ENCODE peak calls at places on chromosomes 16 and 17, in five cellular contexts. One of them, this sample, is unnamed.
A peak's percentile ranks its signal among the peaks of the same experiment; 100 is the strongest.

GRCh38 chr16:525123-525519 is 2.4 kb upstream of the CAPN15 start:
- DNase-seq in GM12878: no peak
- DNase-seq in SK-N-SH: no peak
- DNase-seq in K562: no peak
- DNase-seq in HCT116: no peak
- DNase-seq in this sample: no peak

GRCh38 chr17:57810740-57811632 is 38.9 kb downstream of the MRPS23 start:
- DNase-seq in SK-N-SH: peak; percentile 74
- DNase-seq in HCT116: no peak
- DNase-seq in GM12878: no peak
- DNase-seq in K562: no peak
- DNase-seq in this sample: no peak

GRCh38 chr16:58639230-58639629 is 9.6 kb upstream of the CNOT1 start:
- DNase-seq in SK-N-SH: no peak
- DNase-seq in HCT116: no peak
- DNase-seq in GM12878: no peak
- DNase-seq in K562: no peak
- DNase-seq in this sample: no peak

GRCh38 chr16:79599837-79600635 is 501 bp downstream of the MAF start:
- DNase-seq in HCT116: no peak
- DNase-seq in K562: no peak
- DNase-seq in SK-N-SH: peak; percentile 80
- DNase-seq in GM12878: no peak
- DNase-seq in this sample: peak; percentile 63

GRCh38 chr16:24151482-24151939 is 104.6 kb upstream of the CACNG3 start:
- DNase-seq in GM12878: no peak
- DNase-seq in SK-N-SH: no peak
- DNase-seq in HCT116: no peak
- DNase-seq in K562: no peak
- DNase-seq in this sample: no peak

GRCh38 chr17:82893779-82894178 is 54.0 kb upstream of the ZNF750 start:
- DNase-seq in K562: no peak
- DNase-seq in SK-N-SH: no peak
- DNase-seq in GM12878: no peak
- DNase-seq in HCT116: no peak
- DNase-seq in this sample: no peak

GRCh38 chr17:17924857-17925250 is 47.3 kb downstream of the TOM1L2 start:
- DNase-seq in SK-N-SH: no peak
- DNase-seq in GM12878: no peak
- DNase-seq in HCT116: no peak
- DNase-seq in K562: no peak
- DNase-seq in this sample: no peak

GRCh38 chr17:20243524-20243923 is 223.8 kb downstream of the LGALS9B start:
- DNase-seq in GM12878: no peak
- DNase-seq in SK-N-SH: no peak
- DNase-seq in HCT116: no peak
- DNase-seq in K562: no peak
- DNase-seq in this sample: no peak

GRCh38 chr17:37187262-37187661 is 188.5 kb upstream of the C17orf78 start:
- DNase-seq in SK-N-SH: no peak
- DNase-seq in GM12878: no peak
- DNase-seq in HCT116: no peak
- DNase-seq in K562: no peak
- DNase-seq in this sample: no peak

GRCh38 chr16:75928295-75928694 is 202.0 kb upstream of the CPHXL start:
- DNase-seq in SK-N-SH: no peak
- DNase-seq in HCT116: no peak
- DNase-seq in GM12878: no peak
- DNase-seq in K562: no peak
- DNase-seq in this sample: no peak

GRCh38 chr17:21005803-21006202 is 37.0 kb downstream of the USP22 start:
- DNase-seq in K562: no peak
- DNase-seq in HCT116: no peak
- DNase-seq in GM12878: no peak
- DNase-seq in SK-N-SH: no peak
- DNase-seq in this sample: no peak

GRCh38 chr16:49557070-49557446 is 183.5 kb downstream of the C16orf78 start:
- DNase-seq in GM12878: no peak
- DNase-seq in HCT116: no peak
- DNase-seq in SK-N-SH: no peak
- DNase-seq in K562: no peak
- DNase-seq in this sample: no peak

GRCh38 chr16:48479319-48479718 is 94.1 kb upstream of the SIAH1 start:
- DNase-seq in HCT116: no peak
- DNase-seq in GM12878: no peak
- DNase-seq in K562: no peak
- DNase-seq in SK-N-SH: no peak
- DNase-seq in this sample: no peak

GRCh38 chr17:50059759-50060273 is 3.9 kb downstream of the ITGA3 start:
- DNase-seq in SK-N-SH: no peak
- DNase-seq in HCT116: no peak
- DNase-seq in K562: no peak
- DNase-seq in GM12878: no peak
- DNase-seq in this sample: no peak

GRCh38 chr17:57228921-57229320 is 27.4 kb upstream of the MSI2 start:
- DNase-seq in SK-N-SH: no peak
- DNase-seq in HCT116: no peak
- DNase-seq in K562: no peak
- DNase-seq in GM12878: no peak
- DNase-seq in this sample: no peak

GRCh38 chr17:16328997-16329396 is 24.3 kb downstream of the CENPV start:
- DNase-seq in HCT116: no peak
- DNase-seq in SK-N-SH: no peak
- DNase-seq in K562: no peak
- DNase-seq in GM12878: no peak
- DNase-seq in this sample: no peak

GRCh38 chr16:88078111-88078775 is 127.0 kb downstream of the BANP start:
- DNase-seq in K562: no peak
- DNase-seq in SK-N-SH: no peak
- DNase-seq in HCT116: no peak
- DNase-seq in GM12878: no peak
- DNase-seq in this sample: no peak

GRCh38 chr17:45812102-45812501 is 28.0 kb downstream of the CRHR1 start:
- DNase-seq in SK-N-SH: no peak
- DNase-seq in HCT116: peak; percentile 37
- DNase-seq in K562: peak; percentile 31
- DNase-seq in GM12878: no peak
- DNase-seq in this sample: peak; percentile 64

GRCh38 chr17:73599599-73599998 is 44.6 kb downstream of the SDK2 start:
- DNase-seq in SK-N-SH: no peak
- DNase-seq in GM12878: no peak
- DNase-seq in HCT116: no peak
- DNase-seq in K562: no peak
- DNase-seq in this sample: no peak

GRCh38 chr16:56874800-56875199 is 9.8 kb downstream of the SLC12A3 start:
- DNase-seq in SK-N-SH: peak; percentile 90
- DNase-seq in HCT116: no peak
- DNase-seq in GM12878: no peak
- DNase-seq in K562: no peak
- DNase-seq in this sample: peak; percentile 26

GRCh38 chr16:68072038-68072695 is 13.0 kb upstream of the NFATC3 start:
- DNase-seq in HCT116: no peak
- DNase-seq in SK-N-SH: no peak
- DNase-seq in GM12878: no peak
- DNase-seq in K562: peak; percentile 67
- DNase-seq in this sample: no peak

GRCh38 chr17:20022701-20023100 is 13.5 kb downstream of the SPECC1 start:
- DNase-seq in SK-N-SH: no peak
- DNase-seq in GM12878: no peak
- DNase-seq in K562: no peak
- DNase-seq in HCT116: no peak
- DNase-seq in this sample: no peak

GRCh38 chr17:19897108-19897854 is 29.5 kb upstream of the ULK2 start:
- DNase-seq in GM12878: no peak
- DNase-seq in HCT116: no peak
- DNase-seq in SK-N-SH: no peak
- DNase-seq in K562: no peak
- DNase-seq in this sample: no peak

GRCh38 chr17:45287526-45288264 is 25.8 kb upstream of the SPATA32 start:
- DNase-seq in GM12878: no peak
- DNase-seq in SK-N-SH: peak; percentile 90
- DNase-seq in K562: no peak
- DNase-seq in HCT116: no peak
- DNase-seq in this sample: no peak

GRCh38 chr17:10261098-10261497 is 62.7 kb upstream of the GAS7 start:
- DNase-seq in K562: no peak
- DNase-seq in SK-N-SH: no peak
- DNase-seq in GM12878: no peak
- DNase-seq in HCT116: no peak
- DNase-seq in this sample: no peak

GRCh38 chr16:28277537-28278388 is 14.6 kb upstream of the SBK1 start:
- DNase-seq in K562: peak; percentile 79
- DNase-seq in GM12878: peak; percentile 3
- DNase-seq in SK-N-SH: peak; percentile 86
- DNase-seq in HCT116: peak; percentile 65
- DNase-seq in this sample: peak; percentile 82

GRCh38 chr17:38602862-38603785 is 2.6 kb downstream of the SRCIN1 start:
- DNase-seq in GM12878: no peak
- DNase-seq in SK-N-SH: no peak
- DNase-seq in HCT116: no peak
- DNase-seq in K562: no peak
- DNase-seq in this sample: no peak

GRCh38 chr17:57288034-57288752 is 31.9 kb downstream of the MSI2 start:
- DNase-seq in K562: no peak
- DNase-seq in HCT116: no peak
- DNase-seq in SK-N-SH: no peak
- DNase-seq in GM12878: no peak
- DNase-seq in this sample: no peak

GRCh38 chr17:17076066-17076465 is 33.8 kb downstream of the MPRIP start:
- DNase-seq in K562: no peak
- DNase-seq in HCT116: no peak
- DNase-seq in GM12878: no peak
- DNase-seq in SK-N-SH: no peak
- DNase-seq in this sample: no peak

GRCh38 chr16:75252946-75253911 is 1.8 kb upstream of the BCAR1 start:
- DNase-seq in GM12878: no peak
- DNase-seq in SK-N-SH: no peak
- DNase-seq in K562: no peak
- DNase-seq in HCT116: no peak
- DNase-seq in this sample: no peak

GRCh38 chr17:2050871-2051387 is 4.0 kb upstream of the HIC1 start:
- DNase-seq in GM12878: no peak
- DNase-seq in SK-N-SH: no peak
- DNase-seq in K562: no peak
- DNase-seq in HCT116: no peak
- DNase-seq in this sample: peak; percentile 46

GRCh38 chr16:29662729-29663019 is 373 bp upstream of the SPN start:
- DNase-seq in K562: peak; percentile 50
- DNase-seq in SK-N-SH: no peak
- DNase-seq in HCT116: no peak
- DNase-seq in GM12878: peak; percentile 88
- DNase-seq in this sample: no peak

GRCh38 chr16:89863741-89864391 is 9.5 kb upstream of the TCF25 start:
- DNase-seq in GM12878: peak; percentile 69
- DNase-seq in K562: no peak
- DNase-seq in SK-N-SH: no peak
- DNase-seq in HCT116: no peak
- DNase-seq in this sample: peak; percentile 41

GRCh38 chr17:55763856-55764255 is 13.0 kb downstream of the PCTP start:
- DNase-seq in GM12878: no peak
- DNase-seq in HCT116: no peak
- DNase-seq in K562: no peak
- DNase-seq in SK-N-SH: no peak
- DNase-seq in this sample: no peak

GRCh38 chr17:72502111-72502939 is 381.5 kb downstream of the SOX9 start:
- DNase-seq in GM12878: no peak
- DNase-seq in SK-N-SH: no peak
- DNase-seq in HCT116: no peak
- DNase-seq in K562: no peak
- DNase-seq in this sample: peak; percentile 70
- TF ChIP-seq JUND in GM12878: no peak
- TF ChIP-seq JUND in SK-N-SH: no peak
- TF ChIP-seq JUND in HCT116: no peak
- TF ChIP-seq JUND in K562: no peak
- TF ChIP-seq JUND in this sample: no peak

DNA sequence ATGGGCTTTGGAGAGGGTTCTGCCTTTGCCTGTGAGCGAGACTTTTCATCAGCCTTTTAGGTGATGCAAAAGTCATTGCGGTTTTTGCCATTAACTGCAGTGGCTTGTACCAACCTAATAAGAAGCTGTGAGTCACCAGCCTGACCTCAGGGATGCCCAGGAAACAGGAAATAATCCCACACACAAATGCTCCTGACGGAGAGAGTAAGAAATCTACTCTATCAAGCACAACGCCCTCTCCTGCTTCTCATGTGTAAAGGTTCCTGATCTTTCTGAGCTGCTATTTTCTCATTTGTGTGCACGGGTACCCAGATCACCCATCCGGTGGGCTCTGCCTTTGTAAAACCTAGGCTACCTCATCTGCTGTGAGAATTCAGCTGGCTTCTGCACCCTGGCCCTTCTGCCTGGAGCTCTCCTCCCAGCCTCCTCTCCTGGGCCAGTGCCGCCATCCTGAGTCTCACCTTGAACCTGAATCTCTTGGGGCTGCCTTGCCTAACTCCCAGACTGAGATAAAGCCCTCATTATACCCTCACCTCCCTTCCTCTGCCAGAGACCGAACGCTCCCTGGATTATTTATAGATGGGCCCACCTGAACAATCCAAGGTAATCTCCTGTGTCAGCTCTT is 299.7 kb downstream of the C16orf95 start:
- DNase-seq in GM12878: no peak
- DNase-seq in HCT116: peak; percentile 80
- DNase-seq in SK-N-SH: no peak
- DNase-seq in K562: no peak
- DNase-seq in this sample: no peak
- TF ChIP-seq JUND in GM12878: no peak
- TF ChIP-seq JUND in HCT116: peak; percentile 45
- TF ChIP-seq JUND in SK-N-SH: peak; percentile 46
- TF ChIP-seq JUND in K562: no peak
- TF ChIP-seq JUND in this sample: no peak

GRCh38 chr17:5870231-5870953 is 199.8 kb upstream of the WSCD1 start:
- DNase-seq in HCT116: no peak
- DNase-seq in K562: no peak
- DNase-seq in GM12878: no peak
- DNase-seq in SK-N-SH: no peak
- DNase-seq in this sample: no peak

GRCh38 chr17:5873781-5874180 is 196.4 kb upstream of the WSCD1 start:
- DNase-seq in SK-N-SH: no peak
- DNase-seq in GM12878: no peak
- DNase-seq in K562: no peak
- DNase-seq in HCT116: no peak
- DNase-seq in this sample: no peak

GRCh38 chr17:5872831-5873230 is 197.3 kb upstream of the WSCD1 start:
- DNase-seq in HCT116: no peak
- DNase-seq in SK-N-SH: no peak
- DNase-seq in GM12878: no peak
- DNase-seq in K562: no peak
- DNase-seq in this sample: no peak

GRCh38 chr17:5868916-5869475 is 201.2 kb upstream of the WSCD1 start:
- DNase-seq in GM12878: no peak
- DNase-seq in K562: no peak
- DNase-seq in SK-N-SH: no peak
- DNase-seq in HCT116: no peak
- DNase-seq in this sample: no peak

GRCh38 chr17:5871666-5872065 is 198.5 kb upstream of the WSCD1 start:
- DNase-seq in GM12878: no peak
- DNase-seq in K562: no peak
- DNase-seq in HCT116: no peak
- DNase-seq in SK-N-SH: no peak
- DNase-seq in this sample: no peak
- TF ChIP-seq JUND in GM12878: no peak
- TF ChIP-seq JUND in K562: no peak
- TF ChIP-seq JUND in HCT116: no peak
- TF ChIP-seq JUND in SK-N-SH: no peak
- TF ChIP-seq JUND in this sample: no peak

GRCh38 chr17:41717408-41718286 is 5.5 kb downstream of the GAST start:
- DNase-seq in SK-N-SH: no peak
- DNase-seq in K562: no peak
- DNase-seq in HCT116: no peak
- DNase-seq in GM12878: no peak
- DNase-seq in this sample: no peak
- TF ChIP-seq JUND in SK-N-SH: no peak
- TF ChIP-seq JUND in K562: no peak
- TF ChIP-seq JUND in HCT116: no peak
- TF ChIP-seq JUND in GM12878: no peak
- TF ChIP-seq JUND in this sample: no peak

This sample was measured in T47D.